ENCODE peak calls at places on chromosomes 16 and 17, in seven cellular contexts. One of them, this sample, is unnamed.
A peak's percentile ranks its signal among the peaks of the same experiment; 100 is the strongest.

GRCh38 chr17:38710985-38711384 is 5.9 kb downstream of the MLLT6 start:
- DNase-seq in CD8-positive, alpha-beta T cell: no peak
- DNase-seq in nephron progenitor cell: no peak
- DNase-seq in stomach: no peak
- DNase-seq in progenitor cell of endocrine pancreas: no peak
- DNase-seq in thoracic aorta: no peak
- DNase-seq in Panc1: no peak
- DNase-seq in this sample: no peak

GRCh38 chr17:58367462-58367861 is 15.5 kb upstream of the SUPT4H1 start:
- DNase-seq in stomach: peak; percentile 60
- DNase-seq in Panc1: no peak
- DNase-seq in nephron progenitor cell: no peak
- DNase-seq in progenitor cell of endocrine pancreas: no peak
- DNase-seq in thoracic aorta: no peak
- DNase-seq in CD8-positive, alpha-beta T cell: no peak
- DNase-seq in this sample: no peak

GRCh38 chr17:29107933-29108805 is 65.2 kb downstream of the PIPOX start:
- DNase-seq in nephron progenitor cell: no peak
- DNase-seq in Panc1: no peak
- DNase-seq in progenitor cell of endocrine pancreas: no peak
- DNase-seq in thoracic aorta: no peak
- DNase-seq in stomach: peak; percentile 42
- DNase-seq in CD8-positive, alpha-beta T cell: no peak
- DNase-seq in this sample: no peak

GRCh38 chr16:9885457-9885856 is 296.8 kb downstream of the GRIN2A start:
- DNase-seq in Panc1: no peak
- DNase-seq in CD8-positive, alpha-beta T cell: no peak
- DNase-seq in progenitor cell of endocrine pancreas: no peak
- DNase-seq in thoracic aorta: no peak
- DNase-seq in nephron progenitor cell: peak; percentile 3
- DNase-seq in stomach: no peak
- DNase-seq in this sample: no peak

GRCh38 chr16:30152517-30152916 is 29.5 kb upstream of the MAPK3 start:
- DNase-seq in thoracic aorta: no peak
- DNase-seq in stomach: no peak
- DNase-seq in nephron progenitor cell: no peak
- DNase-seq in CD8-positive, alpha-beta T cell: no peak
- DNase-seq in progenitor cell of endocrine pancreas: no peak
- DNase-seq in Panc1: no peak
- DNase-seq in this sample: no peak

GRCh38 chr17:43956222-43956621 is 2.5 kb upstream of the PYY start:
- DNase-seq in stomach: no peak
- DNase-seq in nephron progenitor cell: no peak
- DNase-seq in CD8-positive, alpha-beta T cell: no peak
- DNase-seq in progenitor cell of endocrine pancreas: no peak
- DNase-seq in Panc1: no peak
- DNase-seq in thoracic aorta: no peak
- DNase-seq in this sample: no peak

GRCh38 chr16:3829631-3830536 is 50.6 kb downstream of the CREBBP start:
- DNase-seq in progenitor cell of endocrine pancreas: no peak
- DNase-seq in thoracic aorta: no peak
- DNase-seq in CD8-positive, alpha-beta T cell: no peak
- DNase-seq in nephron progenitor cell: no peak
- DNase-seq in stomach: no peak
- DNase-seq in Panc1: no peak
- DNase-seq in this sample: no peak

GRCh38 chr17:27321372-27321771 is 27.5 kb downstream of the WSB1 start:
- DNase-seq in nephron progenitor cell: no peak
- DNase-seq in progenitor cell of endocrine pancreas: no peak
- DNase-seq in Panc1: no peak
- DNase-seq in thoracic aorta: no peak
- DNase-seq in CD8-positive, alpha-beta T cell: no peak
- DNase-seq in stomach: no peak
- DNase-seq in this sample: no peak

GRCh38 chr17:69594641-69595040 is 180.1 kb downstream of the MAP2K6 start:
- DNase-seq in CD8-positive, alpha-beta T cell: no peak
- DNase-seq in Panc1: no peak
- DNase-seq in progenitor cell of endocrine pancreas: no peak
- DNase-seq in stomach: no peak
- DNase-seq in thoracic aorta: no peak
- DNase-seq in nephron progenitor cell: no peak
- DNase-seq in this sample: no peak

GRCh38 chr17:71959129-71959528 is 161.7 kb upstream of the SOX9 start:
- DNase-seq in nephron progenitor cell: no peak
- DNase-seq in progenitor cell of endocrine pancreas: no peak
- DNase-seq in stomach: no peak
- DNase-seq in Panc1: no peak
- DNase-seq in thoracic aorta: no peak
- DNase-seq in CD8-positive, alpha-beta T cell: no peak
- DNase-seq in this sample: no peak

GRCh38 chr17:80382446-80382845 is 32.5 kb upstream of the ENDOV start:
- DNase-seq in thoracic aorta: no peak
- DNase-seq in stomach: no peak
- DNase-seq in Panc1: no peak
- DNase-seq in progenitor cell of endocrine pancreas: no peak
- DNase-seq in CD8-positive, alpha-beta T cell: no peak
- DNase-seq in nephron progenitor cell: no peak
- DNase-seq in this sample: no peak

GRCh38 chr16:72554935-72555334 is 383.0 kb upstream of the PMFBP1 start:
- DNase-seq in Panc1: no peak
- DNase-seq in stomach: no peak
- DNase-seq in progenitor cell of endocrine pancreas: no peak
- DNase-seq in nephron progenitor cell: no peak
- DNase-seq in thoracic aorta: no peak
- DNase-seq in CD8-positive, alpha-beta T cell: no peak
- DNase-seq in this sample: no peak

GRCh38 chr16:83420206-83420760 is 387.5 kb upstream of the HSBP1 start:
- DNase-seq in nephron progenitor cell: peak; percentile 33
- DNase-seq in Panc1: no peak
- DNase-seq in progenitor cell of endocrine pancreas: no peak
- DNase-seq in thoracic aorta: no peak
- DNase-seq in stomach: no peak
- DNase-seq in CD8-positive, alpha-beta T cell: no peak
- DNase-seq in this sample: no peak

GRCh38 chr17:56009795-56010715 is 143.2 kb upstream of the ANKFN1 start:
- DNase-seq in nephron progenitor cell: peak; percentile 42
- DNase-seq in progenitor cell of endocrine pancreas: no peak
- DNase-seq in CD8-positive, alpha-beta T cell: no peak
- DNase-seq in stomach: no peak
- DNase-seq in thoracic aorta: no peak
- DNase-seq in Panc1: no peak
- DNase-seq in this sample: no peak

GRCh38 chr17:7228920-7229319 is 5.4 kb downstream of the DVL2 start:
- DNase-seq in CD8-positive, alpha-beta T cell: no peak
- DNase-seq in Panc1: no peak
- DNase-seq in progenitor cell of endocrine pancreas: no peak
- DNase-seq in thoracic aorta: no peak
- DNase-seq in stomach: no peak
- DNase-seq in nephron progenitor cell: no peak
- DNase-seq in this sample: no peak

GRCh38 chr16:79217375-79218011 is 383.0 kb downstream of the MAF start:
- DNase-seq in CD8-positive, alpha-beta T cell: peak; percentile 22
- DNase-seq in progenitor cell of endocrine pancreas: no peak
- DNase-seq in Panc1: no peak
- DNase-seq in stomach: no peak
- DNase-seq in thoracic aorta: no peak
- DNase-seq in nephron progenitor cell: no peak
- DNase-seq in this sample: no peak

GRCh38 chr17:67055041-67055443 is 10.7 kb downstream of the CACNG1 start:
- DNase-seq in nephron progenitor cell: no peak
- DNase-seq in stomach: peak; percentile 24
- DNase-seq in CD8-positive, alpha-beta T cell: no peak
- DNase-seq in Panc1: no peak
- DNase-seq in progenitor cell of endocrine pancreas: no peak
- DNase-seq in thoracic aorta: no peak
- DNase-seq in this sample: no peak

GRCh38 chr17:38358586-38359513 is 7.2 kb downstream of the SOCS7 start:
- DNase-seq in CD8-positive, alpha-beta T cell: no peak
- DNase-seq in nephron progenitor cell: no peak
- DNase-seq in stomach: no peak
- DNase-seq in Panc1: no peak
- DNase-seq in progenitor cell of endocrine pancreas: no peak
- DNase-seq in thoracic aorta: no peak
- DNase-seq in this sample: no peak

GRCh38 chr16:69325784-69326171 is 4.6 kb downstream of the PDF start:
- DNase-seq in thoracic aorta: no peak
- DNase-seq in nephron progenitor cell: no peak
- DNase-seq in progenitor cell of endocrine pancreas: no peak
- DNase-seq in Panc1: no peak
- DNase-seq in stomach: no peak
- DNase-seq in CD8-positive, alpha-beta T cell: no peak
- DNase-seq in this sample: no peak

GRCh38 chr17:44738214-44738906 is 20.4 kb upstream of the ADAM11 start:
- DNase-seq in CD8-positive, alpha-beta T cell: no peak
- DNase-seq in nephron progenitor cell: no peak
- DNase-seq in thoracic aorta: no peak
- DNase-seq in progenitor cell of endocrine pancreas: no peak
- DNase-seq in stomach: no peak
- DNase-seq in Panc1: no peak
- DNase-seq in this sample: peak; percentile 63

GRCh38 chr17:34146440-34147043 is 108.5 kb upstream of the CCL2 start:
- DNase-seq in thoracic aorta: no peak
- DNase-seq in nephron progenitor cell: peak; percentile 58
- DNase-seq in Panc1: peak; percentile 24
- DNase-seq in progenitor cell of endocrine pancreas: peak; percentile 46
- DNase-seq in stomach: peak; percentile 74
- DNase-seq in CD8-positive, alpha-beta T cell: peak; percentile 35
- DNase-seq in this sample: peak; percentile 61
- TF ChIP-seq CTCF in thoracic aorta: peak; percentile 11
- TF ChIP-seq CTCF in nephron progenitor cell: peak; percentile 64
- TF ChIP-seq CTCF in Panc1: peak; percentile 79
- TF ChIP-seq CTCF in progenitor cell of endocrine pancreas: peak; percentile 81
- TF ChIP-seq CTCF in stomach: no peak
- TF ChIP-seq CTCF in CD8-positive, alpha-beta T cell: peak; percentile 32
- TF ChIP-seq CTCF in this sample: peak; percentile 66

DNA sequence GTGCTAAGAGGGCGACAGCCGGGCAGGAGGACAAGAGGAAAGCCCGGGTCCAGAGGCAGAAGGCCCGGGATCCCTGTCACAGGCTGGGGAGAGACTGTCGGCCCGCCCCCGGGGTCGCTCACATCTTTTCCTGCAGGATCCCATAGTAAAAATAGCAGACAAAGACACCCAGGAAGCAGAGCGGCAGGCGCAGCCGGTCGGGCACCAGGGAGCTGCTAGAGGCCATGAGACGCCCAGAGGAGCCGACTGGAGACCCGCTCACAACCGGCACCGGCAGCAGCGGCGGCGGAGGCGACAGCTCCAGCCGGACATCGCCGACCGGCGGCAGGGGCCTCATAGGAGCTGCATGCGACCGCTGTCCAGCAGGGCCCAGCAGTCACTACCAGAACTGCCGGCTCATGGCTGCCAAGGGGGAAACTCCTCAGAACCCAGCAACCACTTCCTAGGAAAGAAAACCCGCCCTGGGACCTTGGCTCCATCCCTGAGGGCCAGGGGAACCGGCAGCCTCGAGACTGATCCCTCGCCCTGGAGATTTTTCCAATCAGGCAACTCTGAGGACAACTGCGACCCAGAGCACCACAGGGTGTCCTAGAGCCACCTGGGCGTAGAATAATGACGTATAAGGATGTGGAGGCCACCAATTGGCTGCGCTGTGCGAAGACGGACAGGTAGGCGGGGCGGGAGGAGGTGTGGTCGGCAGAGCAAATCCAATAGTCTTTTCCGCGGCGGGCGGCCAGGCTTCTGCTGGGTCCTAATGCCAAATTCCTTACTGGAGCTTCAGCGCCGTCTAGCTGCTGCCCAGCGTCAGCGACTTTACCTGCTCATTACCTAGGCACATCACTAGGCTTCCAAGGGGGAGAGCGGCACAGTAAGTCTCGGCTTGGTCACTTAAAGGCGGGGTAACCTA is at the start of gene SLC35B1:
- DNase-seq in nephron progenitor cell: peak; percentile 96
- DNase-seq in Panc1: peak; percentile 98
- DNase-seq in CD8-positive, alpha-beta T cell: peak; percentile 100
- DNase-seq in progenitor cell of endocrine pancreas: peak; percentile 93
- DNase-seq in stomach: peak; percentile 99
- DNase-seq in thoracic aorta: peak; percentile 98
- DNase-seq in this sample: peak; percentile 99
- TF ChIP-seq CTCF in nephron progenitor cell: peak; percentile 36
- TF ChIP-seq CTCF in Panc1: peak; percentile 98
- TF ChIP-seq CTCF in CD8-positive, alpha-beta T cell: peak; percentile 80
- TF ChIP-seq CTCF in progenitor cell of endocrine pancreas: peak; percentile 80
- TF ChIP-seq CTCF in stomach: no peak
- TF ChIP-seq CTCF in thoracic aorta: peak; percentile 59
- TF ChIP-seq CTCF in this sample: peak; percentile 94

GRCh38 chr17:32610027-32610650 is 123.3 kb downstream of the CDK5R1 start:
- DNase-seq in CD8-positive, alpha-beta T cell: no peak
- DNase-seq in nephron progenitor cell: no peak
- DNase-seq in thoracic aorta: no peak
- DNase-seq in Panc1: no peak
- DNase-seq in stomach: no peak
- DNase-seq in progenitor cell of endocrine pancreas: no peak
- DNase-seq in this sample: no peak

GRCh38 chr17:32609085-32609484 is 122.3 kb downstream of the CDK5R1 start:
- DNase-seq in nephron progenitor cell: no peak
- DNase-seq in thoracic aorta: no peak
- DNase-seq in CD8-positive, alpha-beta T cell: peak; percentile 80
- DNase-seq in progenitor cell of endocrine pancreas: no peak
- DNase-seq in Panc1: peak; percentile 4
- DNase-seq in stomach: peak; percentile 87
- DNase-seq in this sample: peak; percentile 67

GRCh38 chr17:32608267-32608666 is 121.5 kb downstream of the CDK5R1 start:
- DNase-seq in progenitor cell of endocrine pancreas: no peak
- DNase-seq in CD8-positive, alpha-beta T cell: no peak
- DNase-seq in thoracic aorta: no peak
- DNase-seq in stomach: no peak
- DNase-seq in nephron progenitor cell: no peak
- DNase-seq in Panc1: no peak
- DNase-seq in this sample: no peak

GRCh38 chr17:32604966-32605365 is 118.2 kb downstream of the CDK5R1 start:
- DNase-seq in progenitor cell of endocrine pancreas: no peak
- DNase-seq in stomach: no peak
- DNase-seq in CD8-positive, alpha-beta T cell: no peak
- DNase-seq in nephron progenitor cell: no peak
- DNase-seq in Panc1: no peak
- DNase-seq in thoracic aorta: no peak
- DNase-seq in this sample: no peak

DNA sequence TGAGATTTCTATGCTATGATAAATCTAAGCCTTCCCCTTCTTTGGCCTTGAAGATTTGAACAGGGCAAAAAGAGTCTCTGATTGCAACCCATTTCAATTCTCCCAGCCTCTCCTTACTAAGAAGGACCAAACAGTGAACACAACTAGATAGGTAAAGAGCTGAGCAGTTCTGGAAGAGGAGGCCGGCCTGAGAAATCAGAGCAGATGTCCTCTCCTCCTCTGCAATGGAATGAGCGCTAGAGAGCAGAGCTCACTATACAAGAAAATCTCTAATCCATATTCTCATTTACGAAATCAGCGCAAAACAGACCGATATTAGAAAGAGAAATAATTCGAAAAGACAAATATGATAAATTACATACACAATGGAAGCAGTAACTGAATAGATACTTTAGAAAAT is 124.2 kb downstream of the CDK5R1 start:
- DNase-seq in CD8-positive, alpha-beta T cell: no peak
- DNase-seq in nephron progenitor cell: no peak
- DNase-seq in progenitor cell of endocrine pancreas: no peak
- DNase-seq in thoracic aorta: no peak
- DNase-seq in Panc1: no peak
- DNase-seq in stomach: no peak
- DNase-seq in this sample: no peak
- TF ChIP-seq CTCF in CD8-positive, alpha-beta T cell: no peak
- TF ChIP-seq CTCF in nephron progenitor cell: no peak
- TF ChIP-seq CTCF in progenitor cell of endocrine pancreas: no peak
- TF ChIP-seq CTCF in thoracic aorta: no peak
- TF ChIP-seq CTCF in Panc1: no peak
- TF ChIP-seq CTCF in stomach: no peak
- TF ChIP-seq CTCF in this sample: no peak

GRCh38 chr17:18166894-18167293 is 16.7 kb upstream of the ALKBH5 start:
- DNase-seq in progenitor cell of endocrine pancreas: no peak
- DNase-seq in CD8-positive, alpha-beta T cell: no peak
- DNase-seq in Panc1: no peak
- DNase-seq in stomach: peak; percentile 44
- DNase-seq in nephron progenitor cell: no peak
- DNase-seq in thoracic aorta: no peak
- DNase-seq in this sample: no peak
- TF ChIP-seq CTCF in progenitor cell of endocrine pancreas: no peak
- TF ChIP-seq CTCF in CD8-positive, alpha-beta T cell: no peak
- TF ChIP-seq CTCF in Panc1: no peak
- TF ChIP-seq CTCF in stomach: no peak
- TF ChIP-seq CTCF in nephron progenitor cell: no peak
- TF ChIP-seq CTCF in thoracic aorta: no peak
- TF ChIP-seq CTCF in this sample: peak; percentile 3

This sample was measured in GM10248.